ENCODE peak calls at places on chromosomes 2 and 18, in five cellular contexts. H is tibial nerve, R is AG04449, J is uterus, V is left lung. X is an unnamed sample.
A peak's percentile ranks its signal among the peaks of the same experiment; 100 is the strongest.

GRCh38 chr18:76494181-76494540 is 881 bp downstream of the ZNF516 start:
- DNase-seq in H (peak; percentile 45), R (no peak), J (peak; percentile 73), V (no peak), X (no peak)

GRCh38 chr2:180359522-180360282 is 352.6 kb upstream of the CWC22 start:
- DNase-seq in H (no peak), R (no peak), J (no peak), V (no peak), X (no peak)

GRCh38 chr2:29777164-29777563 is 144.2 kb downstream of the ALK start:
- DNase-seq in H (no peak), R (no peak), J (no peak), V (no peak), X (no peak)

GRCh38 chr2:23721454-23721826 is 205.5 kb downstream of the ATAD2B start:
- DNase-seq in H (no peak), R (no peak), J (no peak), V (no peak), X (no peak)

GRCh38 chr2:160918909-160919503 is 241.2 kb upstream of the TANK start:
- DNase-seq in H (peak; percentile 38), R (no peak), J (peak; percentile 26), V (peak; percentile 65), X (peak; percentile 45)

GRCh38 chr2:13240789-13241487 is 524.2 kb downstream of the TRIB2 start:
- DNase-seq in H (no peak), R (no peak), J (no peak), V (no peak), X (no peak)

GRCh38 chr18:77068321-77068841 is 64.2 kb downstream of the MBP start:
- DNase-seq in H (no peak), R (no peak), J (peak; percentile 26), V (no peak), X (no peak)

GRCh38 chr2:64260093-64260808 is 116.0 kb upstream of the PELI1 start:
- DNase-seq in H (no peak), R (no peak), J (no peak), V (no peak), X (no peak)

GRCh38 chr18:111292-112014 is 46.9 kb upstream of the USP14 start:
- DNase-seq in H (no peak), R (no peak), J (peak; percentile 18), V (peak; percentile 70), X (peak; percentile 36)

GRCh38 chr2:16666453-16666801 is 793 bp upstream of the CYRIA start:
- DNase-seq in H (no peak), R (no peak), J (no peak), V (no peak), X (no peak)

GRCh38 chr2:224638338-224638823 is 53.2 kb upstream of the CUL3 start:
- DNase-seq in H (no peak), R (no peak), J (no peak), V (no peak), X (no peak)

GRCh38 chr2:69380072-69380917 is 6.7 kb downstream of the GFPT1 start:
- DNase-seq in H (no peak), R (no peak), J (no peak), V (peak; percentile 54), X (no peak)

GRCh38 chr2:105102963-105103421 is 65.1 kb downstream of the MRPS9 start:
- DNase-seq in H (no peak), R (peak; percentile 23), J (no peak), V (no peak), X (no peak)

GRCh38 chr2:203739351-203739750 is 32.9 kb downstream of the CD28 start:
- DNase-seq in H (no peak), R (no peak), J (no peak), V (no peak), X (no peak)

GRCh38 chr2:12479042-12479601 is 237.6 kb upstream of the TRIB2 start:
- DNase-seq in H (no peak), R (no peak), J (no peak), V (no peak), X (no peak)

GRCh38 chr2:105798595-105798994 is 53.9 kb downstream of the NCK2 start:
- DNase-seq in H (no peak), R (no peak), J (no peak), V (no peak), X (no peak)

GRCh38 chr2:210399440-210400041 is 77.0 kb downstream of the LANCL1 start:
- DNase-seq in H (no peak), R (no peak), J (no peak), V (no peak), X (no peak)

GRCh38 chr2:164697688-164698290 is 76.5 kb upstream of the GRB14 start:
- DNase-seq in H (no peak), R (no peak), J (no peak), V (no peak), X (no peak)

GRCh38 chr2:214881647-214882205 is 72.2 kb upstream of the BARD1 start:
- DNase-seq in H (no peak), R (no peak), J (no peak), V (no peak), X (no peak)

GRCh38 chr18:42706618-42707017 is 408.9 kb downstream of the RIT2 start:
- DNase-seq in H (no peak), R (no peak), J (no peak), V (no peak), X (no peak)

GRCh38 chr2:174597347-174598047 is at the start of gene WIPF1:
- DNase-seq in H (no peak), R (no peak), J (no peak), V (no peak), X (no peak)

GRCh38 chr2:158741631-158742030 is 53.5 kb upstream of the DAPL1 start:
- DNase-seq in H (no peak), R (no peak), J (no peak), V (no peak), X (no peak)

GRCh38 chr2:216690451-216691209 is 4.7 kb downstream of the IGFBP5 start:
- DNase-seq in H (no peak), R (peak; percentile 62), J (peak; percentile 90), V (no peak), X (no peak)

GRCh38 chr2:52343010-52343409 is 1311.1 kb upstream of the NRXN1 start:
- DNase-seq in H (no peak), R (no peak), J (no peak), V (no peak), X (no peak)

GRCh38 chr2:227402959-227403358 is 15.2 kb upstream of the SCYGR1 start:
- DNase-seq in H (no peak), R (no peak), J (no peak), V (no peak), X (no peak)

GRCh38 chr2:227404575-227404974 is 16.8 kb upstream of the SCYGR1 start:
- DNase-seq in H (no peak), R (no peak), J (no peak), V (no peak), X (no peak)

GRCh38 chr2:227410191-227410590 is 22.4 kb upstream of the SCYGR1 start:
- DNase-seq in H (no peak), R (no peak), J (no peak), V (no peak), X (no peak)

GRCh38 chr2:227407601-227408089 is 19.9 kb upstream of the SCYGR1 start:
- DNase-seq in H (peak; percentile 40), R (no peak), J (no peak), V (peak; percentile 83), X (no peak)

GRCh38 chr2:227406177-227407031 is 18.7 kb upstream of the SCYGR1 start:
- DNase-seq in H (peak; percentile 50), R (peak; percentile 84), J (peak; percentile 35), V (peak; percentile 57), X (peak; percentile 66)
- TF ChIP-seq CTCF in H (peak; percentile 42), R (peak; percentile 62), J (peak; percentile 43), V (peak; percentile 44), X (peak; percentile 70)

GRCh38 chr2:18272148-18272494 is 288.3 kb downstream of the RDH14 start:
- DNase-seq in H (no peak), R (no peak), J (no peak), V (no peak), X (no peak)
- H3K4me3 ChIP-seq in H (no peak overlapping the region), R (no peak overlapping the region), J (no peak overlapping the region), V (no peak overlapping the region), X (no peak overlapping the region)

GRCh38 chr2:100292022-100292580 is 30.2 kb downstream of the LONRF2 start:
- DNase-seq in H (no peak), R (peak; percentile 75), J (peak; percentile 92), V (peak; percentile 77), X (no peak)
- TF ChIP-seq CTCF in H (no peak), R (peak; percentile 8), J (no peak), V (no peak), X (no peak)

GRCh38 chr2:201260302-201260800 is at the start of gene CASP8:
- DNase-seq in H (peak; percentile 24), R (no peak), J (peak; percentile 31), V (peak; percentile 59), X (no peak)
- H3K4me3 ChIP-seq in H (peak within 1 kb of the TSS; percentile 62), R (no peak within 1 kb of the TSS), J (no peak within 1 kb of the TSS), V (no peak within 1 kb of the TSS), X (no peak within 1 kb of the TSS)

GRCh38 chr2:137659616-137660015 is 304.7 kb upstream of the HNMT start:
- DNase-seq in H (no peak), R (no peak), J (no peak), V (peak; percentile 34), X (peak; percentile 37)
- TF ChIP-seq CTCF in H (no peak), R (no peak), J (no peak), V (no peak), X (no peak)